ENCODE peak calls at places on chromosomes 4 and X, in ten cellular contexts. One of them, this sample, is unnamed.
A peak's percentile ranks its signal among the peaks of the same experiment; 100 is the strongest.

GRCh38 chr4:828641-829271 is 2.8 kb upstream of the CPLX1 start:
- DNase-seq in IMR-90: no peak
- DNase-seq in right atrium auricular region: no peak
- DNase-seq in lower lobe of right lung: peak; percentile 41
- DNase-seq in fibroblast of lung: no peak
- DNase-seq in tibial artery: no peak
- DNase-seq in suprapubic skin: peak; percentile 77
- DNase-seq in CD8-positive, alpha-beta memory T cell: no peak
- DNase-seq in ovary: no peak
- DNase-seq in GM23338: peak; percentile 71
- DNase-seq in this sample: no peak

GRCh38 chrX:9327747-9328145 is 137.1 kb upstream of the TBL1X start:
- DNase-seq in IMR-90: peak; percentile 90
- DNase-seq in right atrium auricular region: no peak
- DNase-seq in lower lobe of right lung: no peak
- DNase-seq in fibroblast of lung: peak; percentile 81
- DNase-seq in tibial artery: no peak
- DNase-seq in suprapubic skin: no peak
- DNase-seq in CD8-positive, alpha-beta memory T cell: no peak
- DNase-seq in ovary: no peak
- DNase-seq in GM23338: no peak
- DNase-seq in this sample: no peak

GRCh38 chrX:39725928-39726619 is 371.7 kb downstream of the BCOR start:
- DNase-seq in IMR-90: peak; percentile 80
- DNase-seq in right atrium auricular region: no peak
- DNase-seq in lower lobe of right lung: no peak
- DNase-seq in fibroblast of lung: peak; percentile 71
- DNase-seq in tibial artery: no peak
- DNase-seq in suprapubic skin: no peak
- DNase-seq in CD8-positive, alpha-beta memory T cell: no peak
- DNase-seq in ovary: no peak
- DNase-seq in GM23338: no peak
- DNase-seq in this sample: no peak

GRCh38 chrX:133185119-133185518 is 33.0 kb downstream of the TFDP3 start:
- DNase-seq in IMR-90: no peak
- DNase-seq in right atrium auricular region: no peak
- DNase-seq in lower lobe of right lung: no peak
- DNase-seq in fibroblast of lung: no peak
- DNase-seq in tibial artery: no peak
- DNase-seq in suprapubic skin: no peak
- DNase-seq in CD8-positive, alpha-beta memory T cell: no peak
- DNase-seq in ovary: no peak
- DNase-seq in GM23338: peak; percentile 15
- DNase-seq in this sample: no peak

GRCh38 chrX:110683925-110684324 is 111.7 kb downstream of the CHRDL1 start:
- DNase-seq in IMR-90: no peak
- DNase-seq in right atrium auricular region: no peak
- DNase-seq in lower lobe of right lung: no peak
- DNase-seq in fibroblast of lung: no peak
- DNase-seq in tibial artery: no peak
- DNase-seq in suprapubic skin: no peak
- DNase-seq in CD8-positive, alpha-beta memory T cell: no peak
- DNase-seq in ovary: no peak
- DNase-seq in GM23338: peak; percentile 26
- DNase-seq in this sample: no peak

GRCh38 chr4:48341776-48342558 is 638 bp downstream of the SLAIN2 start:
- DNase-seq in IMR-90: peak; percentile 28
- DNase-seq in right atrium auricular region: peak; percentile 60
- DNase-seq in lower lobe of right lung: peak; percentile 71
- DNase-seq in fibroblast of lung: peak; percentile 22
- DNase-seq in tibial artery: peak; percentile 25
- DNase-seq in suprapubic skin: peak; percentile 87
- DNase-seq in CD8-positive, alpha-beta memory T cell: peak; percentile 40
- DNase-seq in ovary: peak; percentile 74
- DNase-seq in GM23338: peak; percentile 75
- DNase-seq in this sample: peak; percentile 4

GRCh38 chr4:108965031-108965430 is 202.2 kb upstream of the ETNPPL start:
- DNase-seq in IMR-90: no peak
- DNase-seq in right atrium auricular region: no peak
- DNase-seq in lower lobe of right lung: no peak
- DNase-seq in fibroblast of lung: no peak
- DNase-seq in tibial artery: no peak
- DNase-seq in suprapubic skin: no peak
- DNase-seq in CD8-positive, alpha-beta memory T cell: no peak
- DNase-seq in ovary: no peak
- DNase-seq in GM23338: no peak
- DNase-seq in this sample: no peak

GRCh38 chr4:1795304-1796195 is 2.5 kb downstream of the FGFR3 start:
- DNase-seq in IMR-90: no peak
- DNase-seq in right atrium auricular region: no peak
- DNase-seq in lower lobe of right lung: no peak
- DNase-seq in fibroblast of lung: no peak
- DNase-seq in tibial artery: no peak
- DNase-seq in suprapubic skin: no peak
- DNase-seq in CD8-positive, alpha-beta memory T cell: no peak
- DNase-seq in ovary: no peak
- DNase-seq in GM23338: peak; percentile 63
- DNase-seq in this sample: no peak

GRCh38 chr4:176400816-176401461 is 81.2 kb downstream of the SPCS3 start:
- DNase-seq in IMR-90: peak; percentile 78
- DNase-seq in right atrium auricular region: no peak
- DNase-seq in lower lobe of right lung: no peak
- DNase-seq in fibroblast of lung: peak; percentile 66
- DNase-seq in tibial artery: no peak
- DNase-seq in suprapubic skin: no peak
- DNase-seq in CD8-positive, alpha-beta memory T cell: no peak
- DNase-seq in ovary: no peak
- DNase-seq in GM23338: no peak
- DNase-seq in this sample: no peak

GRCh38 chr4:122917731-122918130 is 4.7 kb downstream of the NUDT6 start:
- DNase-seq in IMR-90: peak; percentile 28
- DNase-seq in right atrium auricular region: no peak
- DNase-seq in lower lobe of right lung: no peak
- DNase-seq in fibroblast of lung: peak; percentile 34
- DNase-seq in tibial artery: no peak
- DNase-seq in suprapubic skin: no peak
- DNase-seq in CD8-positive, alpha-beta memory T cell: no peak
- DNase-seq in ovary: no peak
- DNase-seq in GM23338: no peak
- DNase-seq in this sample: no peak

GRCh38 chr4:94409947-94410346 is 41.8 kb upstream of the PDLIM5 start:
- DNase-seq in IMR-90: no peak
- DNase-seq in right atrium auricular region: no peak
- DNase-seq in lower lobe of right lung: no peak
- DNase-seq in fibroblast of lung: peak; percentile 8
- DNase-seq in tibial artery: no peak
- DNase-seq in suprapubic skin: no peak
- DNase-seq in CD8-positive, alpha-beta memory T cell: no peak
- DNase-seq in ovary: no peak
- DNase-seq in GM23338: no peak
- DNase-seq in this sample: no peak

GRCh38 chr4:94408549-94409374 is 43.0 kb upstream of the PDLIM5 start:
- DNase-seq in IMR-90: peak; percentile 51
- DNase-seq in right atrium auricular region: no peak
- DNase-seq in lower lobe of right lung: no peak
- DNase-seq in fibroblast of lung: peak; percentile 48
- DNase-seq in tibial artery: no peak
- DNase-seq in suprapubic skin: no peak
- DNase-seq in CD8-positive, alpha-beta memory T cell: no peak
- DNase-seq in ovary: no peak
- DNase-seq in GM23338: peak; percentile 28
- DNase-seq in this sample: no peak

GRCh38 chr4:94410678-94411206 is 41.0 kb upstream of the PDLIM5 start:
- DNase-seq in IMR-90: no peak
- DNase-seq in right atrium auricular region: peak; percentile 73
- DNase-seq in lower lobe of right lung: no peak
- DNase-seq in fibroblast of lung: peak; percentile 71
- DNase-seq in tibial artery: peak; percentile 86
- DNase-seq in suprapubic skin: peak; percentile 70
- DNase-seq in CD8-positive, alpha-beta memory T cell: no peak
- DNase-seq in ovary: peak; percentile 43
- DNase-seq in GM23338: no peak
- DNase-seq in this sample: peak; percentile 57

GRCh38 chr4:94407846-94408245 is 43.9 kb upstream of the PDLIM5 start:
- DNase-seq in IMR-90: peak; percentile 3
- DNase-seq in right atrium auricular region: no peak
- DNase-seq in lower lobe of right lung: no peak
- DNase-seq in fibroblast of lung: peak; percentile 13
- DNase-seq in tibial artery: no peak
- DNase-seq in suprapubic skin: no peak
- DNase-seq in CD8-positive, alpha-beta memory T cell: no peak
- DNase-seq in ovary: no peak
- DNase-seq in GM23338: no peak
- DNase-seq in this sample: no peak

DNA sequence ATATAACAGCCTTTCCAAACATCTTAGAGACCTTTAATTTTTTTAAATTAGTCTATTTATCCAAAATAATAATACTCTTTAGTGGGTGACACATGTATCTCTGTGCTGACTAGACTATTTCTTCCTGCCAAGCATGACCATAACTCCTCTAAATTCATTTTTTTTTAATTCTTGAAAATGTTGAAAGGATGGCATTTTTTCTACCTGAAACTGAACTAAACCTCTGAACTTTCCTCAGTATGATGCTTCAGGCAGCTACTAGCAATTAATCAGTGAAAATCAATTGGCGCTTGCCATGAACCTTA is 42.4 kb upstream of the PDLIM5 start:
- DNase-seq in IMR-90: no peak
- DNase-seq in right atrium auricular region: no peak
- DNase-seq in lower lobe of right lung: no peak
- DNase-seq in fibroblast of lung: no peak
- DNase-seq in tibial artery: no peak
- DNase-seq in suprapubic skin: no peak
- DNase-seq in CD8-positive, alpha-beta memory T cell: no peak
- DNase-seq in ovary: no peak
- DNase-seq in GM23338: no peak
- DNase-seq in this sample: no peak
- H3K4me1 ChIP-seq in IMR-90: peaks cover 5% of the 10 kb centered on the region
- H3K4me1 ChIP-seq in right atrium auricular region: peaks cover 63% of the 10 kb centered on the region
- H3K4me1 ChIP-seq in lower lobe of right lung: peaks cover 24% of the 10 kb centered on the region
- H3K4me1 ChIP-seq in fibroblast of lung: peaks cover 5% of the 10 kb centered on the region
- H3K4me1 ChIP-seq in tibial artery: peaks cover 52% of the 10 kb centered on the region
- H3K4me1 ChIP-seq in suprapubic skin: peaks cover 11% of the 10 kb centered on the region
- H3K4me1 ChIP-seq in CD8-positive, alpha-beta memory T cell: no peaks in the 10 kb centered on the region
- H3K4me1 ChIP-seq in ovary: peaks cover 3% of the 10 kb centered on the region
- H3K4me1 ChIP-seq in GM23338: peaks cover 14% of the 10 kb centered on the region
- H3K4me1 ChIP-seq in this sample: peaks cover 41% of the 10 kb centered on the region

GRCh38 chrX:25004485-25005032 is 11.2 kb downstream of the ARX start:
- DNase-seq in IMR-90: no peak
- DNase-seq in right atrium auricular region: no peak
- DNase-seq in lower lobe of right lung: no peak
- DNase-seq in fibroblast of lung: no peak
- DNase-seq in tibial artery: no peak
- DNase-seq in suprapubic skin: no peak
- DNase-seq in CD8-positive, alpha-beta memory T cell: no peak
- DNase-seq in ovary: peak; percentile 61
- DNase-seq in GM23338: no peak
- DNase-seq in this sample: no peak
- H3K27me3 ChIP-seq in IMR-90: peaks cover 72% of the 10 kb centered on the region
- H3K27me3 ChIP-seq in right atrium auricular region: peaks cover 34% of the 10 kb centered on the region
- H3K27me3 ChIP-seq in lower lobe of right lung: peaks cover 53% of the 10 kb centered on the region
- H3K27me3 ChIP-seq in fibroblast of lung: peaks cover 41% of the 10 kb centered on the region
- H3K27me3 ChIP-seq in tibial artery: peaks cover 61% of the 10 kb centered on the region
- H3K27me3 ChIP-seq in suprapubic skin: peaks cover 69% of the 10 kb centered on the region
- H3K27me3 ChIP-seq in CD8-positive, alpha-beta memory T cell: peaks cover 4% of the 10 kb centered on the region
- H3K27me3 ChIP-seq in ovary: no peaks in the 10 kb centered on the region
- H3K27me3 ChIP-seq in GM23338: peaks cover 97% of the 10 kb centered on the region
- H3K27me3 ChIP-seq in this sample: peaks cover 6% of the 10 kb centered on the region

GRCh38 chr4:102717448-102718092 is 43.2 kb downstream of the MANBA start:
- DNase-seq in IMR-90: no peak
- DNase-seq in right atrium auricular region: no peak
- DNase-seq in lower lobe of right lung: peak; percentile 51
- DNase-seq in fibroblast of lung: no peak
- DNase-seq in tibial artery: no peak
- DNase-seq in suprapubic skin: no peak
- DNase-seq in CD8-positive, alpha-beta memory T cell: no peak
- DNase-seq in ovary: no peak
- DNase-seq in GM23338: no peak
- DNase-seq in this sample: no peak

GRCh38 chr4:102725229-102725628 is 35.5 kb downstream of the MANBA start:
- DNase-seq in IMR-90: no peak
- DNase-seq in right atrium auricular region: no peak
- DNase-seq in lower lobe of right lung: no peak
- DNase-seq in fibroblast of lung: no peak
- DNase-seq in tibial artery: no peak
- DNase-seq in suprapubic skin: no peak
- DNase-seq in CD8-positive, alpha-beta memory T cell: no peak
- DNase-seq in ovary: no peak
- DNase-seq in GM23338: no peak
- DNase-seq in this sample: no peak

GRCh38 chr4:102726068-102726467 is 34.7 kb downstream of the MANBA start:
- DNase-seq in IMR-90: no peak
- DNase-seq in right atrium auricular region: no peak
- DNase-seq in lower lobe of right lung: no peak
- DNase-seq in fibroblast of lung: no peak
- DNase-seq in tibial artery: no peak
- DNase-seq in suprapubic skin: no peak
- DNase-seq in CD8-positive, alpha-beta memory T cell: no peak
- DNase-seq in ovary: no peak
- DNase-seq in GM23338: no peak
- DNase-seq in this sample: no peak

GRCh38 chr4:102722740-102723139 is 38.0 kb downstream of the MANBA start:
- DNase-seq in IMR-90: no peak
- DNase-seq in right atrium auricular region: no peak
- DNase-seq in lower lobe of right lung: no peak
- DNase-seq in fibroblast of lung: no peak
- DNase-seq in tibial artery: no peak
- DNase-seq in suprapubic skin: no peak
- DNase-seq in CD8-positive, alpha-beta memory T cell: no peak
- DNase-seq in ovary: no peak
- DNase-seq in GM23338: no peak
- DNase-seq in this sample: no peak

DNA sequence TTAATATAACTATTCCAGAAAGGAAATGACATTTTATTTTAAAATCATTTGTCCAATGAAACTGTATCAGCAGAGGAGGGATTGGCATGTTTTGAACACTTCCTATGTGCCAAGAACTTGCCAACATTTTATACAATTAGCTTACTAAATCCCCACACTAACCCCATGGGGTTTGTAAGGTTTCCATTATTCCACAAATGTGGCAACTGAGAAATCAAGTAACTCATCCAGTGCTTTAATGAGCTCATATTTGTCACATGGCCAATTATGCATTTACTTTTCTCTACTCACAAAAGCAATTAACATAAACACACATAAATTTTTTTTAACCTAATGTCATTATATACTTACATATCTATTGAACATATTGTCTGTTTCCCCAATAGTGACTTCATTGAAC is 37.3 kb downstream of the MANBA start:
- DNase-seq in IMR-90: no peak
- DNase-seq in right atrium auricular region: no peak
- DNase-seq in lower lobe of right lung: no peak
- DNase-seq in fibroblast of lung: no peak
- DNase-seq in tibial artery: no peak
- DNase-seq in suprapubic skin: no peak
- DNase-seq in CD8-positive, alpha-beta memory T cell: no peak
- DNase-seq in ovary: no peak
- DNase-seq in GM23338: no peak
- DNase-seq in this sample: no peak
- H3K4me1 ChIP-seq in IMR-90: no peaks in the 10 kb centered on the region
- H3K4me1 ChIP-seq in right atrium auricular region: no peaks in the 10 kb centered on the region
- H3K4me1 ChIP-seq in lower lobe of right lung: no peaks in the 10 kb centered on the region
- H3K4me1 ChIP-seq in fibroblast of lung: no peaks in the 10 kb centered on the region
- H3K4me1 ChIP-seq in tibial artery: no peaks in the 10 kb centered on the region
- H3K4me1 ChIP-seq in suprapubic skin: no peaks in the 10 kb centered on the region
- H3K4me1 ChIP-seq in CD8-positive, alpha-beta memory T cell: no peaks in the 10 kb centered on the region
- H3K4me1 ChIP-seq in ovary: no peaks in the 10 kb centered on the region
- H3K4me1 ChIP-seq in GM23338: no peaks in the 10 kb centered on the region
- H3K4me1 ChIP-seq in this sample: peaks cover 2% of the 10 kb centered on the region

GRCh38 chrX:132017431-132018185 is 5.5 kb upstream of the STK26 start:
- DNase-seq in IMR-90: no peak
- DNase-seq in right atrium auricular region: no peak
- DNase-seq in lower lobe of right lung: no peak
- DNase-seq in fibroblast of lung: no peak
- DNase-seq in tibial artery: no peak
- DNase-seq in suprapubic skin: no peak
- DNase-seq in CD8-positive, alpha-beta memory T cell: no peak
- DNase-seq in ovary: no peak
- DNase-seq in GM23338: no peak
- DNase-seq in this sample: no peak
- H3K27me3 ChIP-seq in IMR-90: peaks cover 9% of the 10 kb centered on the region
- H3K27me3 ChIP-seq in right atrium auricular region: no peaks in the 10 kb centered on the region
- H3K27me3 ChIP-seq in lower lobe of right lung: no peaks in the 10 kb centered on the region
- H3K27me3 ChIP-seq in fibroblast of lung: no peaks in the 10 kb centered on the region
- H3K27me3 ChIP-seq in tibial artery: no peaks in the 10 kb centered on the region
- H3K27me3 ChIP-seq in suprapubic skin: no peaks in the 10 kb centered on the region
- H3K27me3 ChIP-seq in CD8-positive, alpha-beta memory T cell: no peaks in the 10 kb centered on the region
- H3K27me3 ChIP-seq in ovary: no peaks in the 10 kb centered on the region
- H3K27me3 ChIP-seq in GM23338: peaks cover 4% of the 10 kb centered on the region
- H3K27me3 ChIP-seq in this sample: no peaks in the 10 kb centered on the region